ENCODE peak calls at places on chromosomes 1 and 21, in four cellular contexts. One of them, this sample, is unnamed.

GRCh38 chr1:101820080-101820479 is 176.6 kb downstream of the OLFM3 start:
- DNase-seq in mammary epithelial cell: peak
- DNase-seq in SJSA1: no peak
- DNase-seq in KG1: no peak
- DNase-seq in this sample: no peak

GRCh38 chr1:244761279-244761678 is 74.2 kb upstream of the COX20 start:
- DNase-seq in KG1: no peak
- DNase-seq in mammary epithelial cell: no peak
- DNase-seq in SJSA1: no peak
- DNase-seq in this sample: peak

GRCh38 chr1:207866471-207867135 is 44.3 kb downstream of the CD34 start:
- DNase-seq in mammary epithelial cell: no peak
- DNase-seq in SJSA1: no peak
- DNase-seq in KG1: no peak
- DNase-seq in this sample: no peak

GRCh38 chr21:45421071-45421845 is 16.3 kb downstream of the COL18A1 start:
- DNase-seq in KG1: no peak
- DNase-seq in mammary epithelial cell: peak
- DNase-seq in SJSA1: no peak
- DNase-seq in this sample: no peak

GRCh38 chr1:211518330-211519289 is 26.6 kb upstream of the RD3 start:
- DNase-seq in mammary epithelial cell: no peak
- DNase-seq in SJSA1: no peak
- DNase-seq in KG1: no peak
- DNase-seq in this sample: no peak

GRCh38 chr1:64163972-64164371 is 39.5 kb upstream of the UBE2U start:
- DNase-seq in mammary epithelial cell: peak
- DNase-seq in SJSA1: no peak
- DNase-seq in KG1: no peak
- DNase-seq in this sample: no peak

GRCh38 chr1:103461171-103462105 is 64.1 kb upstream of the RNPC3 start:
- DNase-seq in SJSA1: no peak
- DNase-seq in mammary epithelial cell: peak
- DNase-seq in KG1: no peak
- DNase-seq in this sample: no peak

GRCh38 chr1:205913451-205914204 is 29.6 kb downstream of the SLC26A9 start:
- DNase-seq in SJSA1: no peak
- DNase-seq in KG1: no peak
- DNase-seq in mammary epithelial cell: no peak
- DNase-seq in this sample: no peak

GRCh38 chr1:175195798-175196197 is 3.2 kb upstream of the KIAA0040 start:
- DNase-seq in mammary epithelial cell: peak
- DNase-seq in KG1: no peak
- DNase-seq in SJSA1: no peak
- DNase-seq in this sample: no peak

GRCh38 chr1:160436975-160437374 is 36.6 kb downstream of the VANGL2 start:
- DNase-seq in SJSA1: no peak
- DNase-seq in KG1: no peak
- DNase-seq in mammary epithelial cell: no peak
- DNase-seq in this sample: no peak

GRCh38 chr1:152565535-152566215 is 905 bp downstream of the LCE3E start:
- DNase-seq in KG1: no peak
- DNase-seq in mammary epithelial cell: no peak
- DNase-seq in SJSA1: no peak
- DNase-seq in this sample: no peak

GRCh38 chr1:183702813-183703198 is 49.7 kb upstream of the APOBEC4 start:
- DNase-seq in SJSA1: no peak
- DNase-seq in mammary epithelial cell: no peak
- DNase-seq in KG1: no peak
- DNase-seq in this sample: no peak

GRCh38 chr1:152001631-152002584 is 8.2 kb upstream of the S100A10 start:
- DNase-seq in SJSA1: peak
- DNase-seq in mammary epithelial cell: peak
- DNase-seq in KG1: peak
- DNase-seq in this sample: peak

GRCh38 chr1:22168412-22168973 is 25.6 kb upstream of the WNT4 start:
- DNase-seq in KG1: no peak
- DNase-seq in mammary epithelial cell: no peak
- DNase-seq in SJSA1: no peak
- DNase-seq in this sample: no peak

GRCh38 chr1:175818929-175819328 is 75.5 kb upstream of the TNR start:
- DNase-seq in SJSA1: no peak
- DNase-seq in mammary epithelial cell: no peak
- DNase-seq in KG1: no peak
- DNase-seq in this sample: peak

GRCh38 chr1:33092438-33092837 is 11.5 kb downstream of the AZIN2 start:
- DNase-seq in SJSA1: peak
- DNase-seq in KG1: no peak
- DNase-seq in mammary epithelial cell: no peak
- DNase-seq in this sample: no peak

GRCh38 chr1:175893192-175893591 is 149.8 kb upstream of the TNR start:
- DNase-seq in mammary epithelial cell: no peak
- DNase-seq in KG1: no peak
- DNase-seq in SJSA1: no peak
- DNase-seq in this sample: no peak

GRCh38 chr1:64077281-64077940 is 126.0 kb upstream of the UBE2U start:
- DNase-seq in SJSA1: no peak
- DNase-seq in KG1: no peak
- DNase-seq in mammary epithelial cell: peak
- DNase-seq in this sample: no peak

GRCh38 chr1:24551290-24551859 is 4.5 kb upstream of the NCMAP start:
- DNase-seq in SJSA1: no peak
- DNase-seq in KG1: no peak
- DNase-seq in mammary epithelial cell: no peak
- DNase-seq in this sample: no peak

GRCh38 chr1:230147253-230148193 is 80.5 kb downstream of the GALNT2 start:
- DNase-seq in KG1: no peak
- DNase-seq in SJSA1: no peak
- DNase-seq in mammary epithelial cell: no peak
- DNase-seq in this sample: no peak

GRCh38 chr1:215393476-215393875 is 173.6 kb upstream of the KCTD3 start:
- DNase-seq in mammary epithelial cell: no peak
- DNase-seq in KG1: no peak
- DNase-seq in SJSA1: no peak
- DNase-seq in this sample: no peak

GRCh38 chr1:167862432-167863076 is 51.4 kb downstream of the ADCY10 start:
- DNase-seq in mammary epithelial cell: no peak
- DNase-seq in KG1: no peak
- DNase-seq in SJSA1: no peak
- DNase-seq in this sample: no peak

GRCh38 chr1:61588736-61589381 is 136.1 kb downstream of the TM2D1 start:
- DNase-seq in SJSA1: peak
- DNase-seq in mammary epithelial cell: peak
- DNase-seq in KG1: peak
- DNase-seq in this sample: peak

GRCh38 chr1:42319871-42320484 is 15.1 kb downstream of the FOXJ3 start:
- DNase-seq in mammary epithelial cell: no peak
- DNase-seq in KG1: peak
- DNase-seq in SJSA1: no peak
- DNase-seq in this sample: no peak

GRCh38 chr1:46427541-46427940 is 33.4 kb downstream of the FAAH start:
- DNase-seq in KG1: no peak
- DNase-seq in mammary epithelial cell: no peak
- DNase-seq in SJSA1: no peak
- DNase-seq in this sample: no peak

GRCh38 chr1:26734501-26735058 is 38.8 kb downstream of the ARID1A start:
- DNase-seq in KG1: no peak
- DNase-seq in SJSA1: no peak
- DNase-seq in mammary epithelial cell: no peak
- DNase-seq in this sample: no peak